ENCODE peak calls at places on chromosomes 2 and 18, in eight cellular contexts. V is heart right ventricle, B is BJ, C is cardiac fibroblast, Y is PC-9, O is MCF 10A, P is neural progenitor cell, Z is tibial nerve. T is an unnamed sample.

GRCh38 chr2:103289101-103289725 is 527.4 kb downstream of the TMEM182 start:
- DNase-seq in Z (no peak), P (peak; percentile 45), Y (no peak), B (no peak), O (peak; percentile 10), C (no peak), V (no peak), T (no peak)

GRCh38 chr18:62914868-62915267 is 199.5 kb downstream of the PHLPP1 start:
- DNase-seq in B (no peak), O (no peak), P (no peak), C (no peak), Z (no peak), Y (no peak), V (no peak), T (no peak)

GRCh38 chr2:105403785-105404698 is 5.2 kb upstream of the FHL2 start:
- DNase-seq in Y (peak; percentile 82), P (no peak), V (no peak), B (peak; percentile 89), C (peak; percentile 92), O (peak; percentile 98), Z (no peak), T (no peak)

GRCh38 chr18:49007663-49008062 is 56.9 kb upstream of the SMAD7 start:
- DNase-seq in O (no peak), Z (no peak), Y (no peak), B (no peak), C (no peak), P (no peak), V (no peak), T (peak; percentile 19)

GRCh38 chr18:50158866-50159653 is 35.9 kb downstream of the MYO5B start:
- DNase-seq in Z (no peak), B (no peak), C (no peak), P (peak; percentile 55), Y (peak; percentile 48), V (no peak), O (no peak), T (no peak)

GRCh38 chr2:98607741-98608117 is 583 bp downstream of the COA5 start:
- DNase-seq in Z (no peak), O (no peak), C (peak; percentile 36), V (no peak), B (no peak), Y (no peak), P (no peak), T (no peak)

GRCh38 chr2:140659293-140659692 is 1471.5 kb downstream of the LRP1B start:
- DNase-seq in B (no peak), V (no peak), Z (no peak), C (no peak), Y (no peak), O (no peak), P (no peak), T (no peak)

GRCh38 chr18:60053747-60054304 is 154.0 kb downstream of the PMAIP1 start:
- DNase-seq in V (no peak), Y (peak; percentile 70), O (peak; percentile 97), B (peak; percentile 84), C (peak; percentile 95), Z (no peak), P (peak; percentile 11), T (no peak)

GRCh38 chr18:62445386-62445917 is 77.4 kb upstream of the ZCCHC2 start:
- DNase-seq in Z (no peak), Y (no peak), V (no peak), C (no peak), P (no peak), B (no peak), O (peak; percentile 59), T (no peak)

GRCh38 chr18:35155403-35156117 is 85.3 kb upstream of the ZNF397 start:
- DNase-seq in Z (no peak), P (no peak), O (no peak), C (no peak), V (no peak), B (no peak), Y (no peak), T (no peak)

GRCh38 chr2:190180313-190181065 is 118.0 kb upstream of the MSTN start:
- DNase-seq in B (no peak), P (peak; percentile 84), C (no peak), Z (no peak), V (peak; percentile 71), O (no peak), Y (peak; percentile 41), T (peak; percentile 84)

GRCh38 chr2:237291138-237291792 is 122.7 kb downstream of the COL6A3 start:
- DNase-seq in C (peak; percentile 100), Z (peak; percentile 97), O (peak; percentile 98), P (no peak), Y (peak; percentile 93), B (peak; percentile 93), V (peak; percentile 91), T (peak; percentile 91)

GRCh38 chr2:47074691-47075090 is 80.4 kb downstream of the STPG4 start:
- DNase-seq in Y (no peak), O (no peak), C (no peak), V (no peak), Z (no peak), P (no peak), B (no peak), T (no peak)

GRCh38 chr2:64799592-64800252 is 146.0 kb upstream of the SERTAD2 start:
- DNase-seq in C (no peak), Y (peak; percentile 66), V (no peak), P (no peak), Z (no peak), O (peak; percentile 46), B (no peak), T (no peak)

GRCh38 chr2:205358351-205358815 is 323.9 kb upstream of the NRP2 start:
- DNase-seq in Z (no peak), O (no peak), V (no peak), B (peak; percentile 41), C (peak; percentile 53), P (peak; percentile 16), Y (no peak), T (no peak)

GRCh38 chr18:9133225-9133624 is 3.4 kb upstream of the ANKRD12 start:
- DNase-seq in P (no peak), Z (no peak), V (no peak), B (no peak), C (no peak), Y (peak; percentile 28), O (no peak), T (no peak)

GRCh38 chr2:238060096-238060541 is 682 bp upstream of the SCLY start:
- DNase-seq in C (no peak), O (no peak), Y (no peak), V (no peak), Z (no peak), P (no peak), B (no peak), T (no peak)

GRCh38 chr2:28736034-28736433 is 15.6 kb upstream of the PPP1CB start:
- DNase-seq in C (no peak), P (no peak), Y (no peak), V (peak; percentile 50), O (peak; percentile 78), B (no peak), Z (no peak), T (peak; percentile 71)

GRCh38 chr2:28735511-28735910 is 16.1 kb upstream of the PPP1CB start:
- DNase-seq in B (no peak), P (no peak), C (no peak), V (no peak), Y (no peak), O (no peak), Z (no peak), T (no peak)

GRCh38 chr2:28737655-28738054 is 14.0 kb upstream of the PPP1CB start:
- DNase-seq in C (no peak), P (no peak), B (no peak), O (no peak), V (no peak), Y (no peak), Z (no peak), T (no peak)
- TF ChIP-seq CTCF in C (no peak), P (no peak), B (no peak), O (no peak), V (no peak), Y (no peak), Z (no peak), T (no peak)

DNA sequence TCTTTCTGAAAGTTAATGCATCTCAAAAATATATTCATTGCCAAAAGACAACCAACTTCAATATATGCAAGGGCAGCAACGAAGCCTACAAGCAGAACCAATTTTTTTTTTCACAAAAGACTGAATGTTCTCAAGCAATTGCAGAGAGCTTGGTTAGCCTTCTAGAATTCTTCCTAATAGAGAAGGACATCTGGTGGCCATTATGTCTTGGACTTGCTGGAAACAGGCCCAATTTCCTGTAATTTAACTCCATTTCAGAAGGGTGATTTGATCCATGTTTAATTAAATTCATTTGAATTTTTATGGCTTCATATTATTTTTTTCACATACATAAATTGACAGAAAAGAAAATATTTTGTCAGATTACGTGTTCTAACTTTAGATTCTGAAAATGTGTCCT is 208.0 kb downstream of the TPGS2 start:
- DNase-seq in B (no peak), O (no peak), Y (no peak), Z (no peak), C (peak; percentile 14), P (no peak), V (no peak), T (no peak)
- TF ChIP-seq CTCF in B (no peak), O (no peak), Y (peak; percentile 39), Z (no peak), C (no peak), P (no peak), V (no peak), T (no peak)

DNA sequence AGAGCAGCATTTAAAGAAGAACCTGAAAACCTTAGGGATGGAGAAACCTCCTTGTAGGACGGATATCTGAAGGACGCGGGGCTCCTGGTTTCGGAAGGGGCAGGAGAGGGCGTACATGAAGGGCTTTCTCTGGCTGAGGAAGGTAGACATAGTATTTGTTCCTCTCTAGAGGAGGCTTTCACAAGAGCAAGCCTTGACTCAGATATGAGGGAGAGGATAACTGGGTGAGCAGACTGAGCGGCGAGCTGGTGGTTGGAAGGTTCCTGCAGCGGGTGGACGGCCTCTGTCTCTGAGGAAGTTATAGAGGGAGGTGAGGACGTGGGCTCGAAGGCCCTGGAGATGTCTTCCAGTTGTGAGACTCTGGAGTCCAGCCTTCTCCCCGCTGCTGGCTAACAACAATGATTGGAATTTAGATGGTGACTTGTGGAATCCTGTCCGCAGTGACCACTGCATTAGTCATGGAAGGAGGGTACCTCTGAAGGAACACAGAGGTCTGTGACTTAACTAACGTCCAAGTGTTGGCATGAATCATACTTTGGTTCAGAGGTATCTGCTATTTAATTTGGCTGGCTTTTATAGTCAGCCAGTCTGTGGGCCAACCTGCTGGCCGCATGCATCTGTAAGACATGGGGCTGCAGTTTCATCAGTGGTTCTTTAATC is 80.9 kb downstream of the ASAP2 start:
- DNase-seq in P (no peak), Y (peak; percentile 83), B (peak; percentile 97), C (peak; percentile 100), Z (no peak), O (peak; percentile 97), V (no peak), T (no peak)
- TF ChIP-seq CTCF in P (no peak), Y (no peak), B (peak; percentile 20), C (no peak), Z (no peak), O (no peak), V (no peak), T (no peak)

GRCh38 chr18:77339623-77340022 is 90.0 kb downstream of the GALR1 start:
- DNase-seq in P (no peak), V (no peak), Z (no peak), O (no peak), Y (no peak), C (no peak), B (no peak), T (no peak)
- TF ChIP-seq CTCF in P (no peak), V (no peak), Z (no peak), O (no peak), Y (no peak), C (no peak), B (no peak), T (no peak)

T was measured in psoas muscle.